ENCODE peak calls at places on chromosomes 12 and 14, in four cellular contexts. A is sciatic nerve, P is posterior cingulate gyrus, Z is BE2C. C is an unnamed sample.

GRCh38 chr14:81233615-81234014 is 12.9 kb upstream of the GTF2A1 start:
- DNase-seq in P (no peak), A (no peak), Z (no peak), C (no peak)

GRCh38 chr12:6536894-6537579 is 2.7 kb downstream of the GAPDH start:
- DNase-seq in A (no peak), P (no peak), Z (peak; percentile 32), C (no peak)

GRCh38 chr14:66974397-66975025 is 214.7 kb upstream of the GARIN2 start:
- DNase-seq in A (no peak), Z (no peak), P (no peak), C (no peak)

GRCh38 chr14:104821229-104821945 is 20.5 kb downstream of the ZBTB42 start:
- DNase-seq in Z (no peak), P (no peak), A (peak; percentile 48), C (no peak)

GRCh38 chr12:1993871-1994371 is 10.3 kb downstream of the DCP1B start:
- DNase-seq in P (no peak), Z (no peak), A (no peak), C (no peak)

GRCh38 chr12:16008442-16008841 is 97.3 kb downstream of the DERA start:
- DNase-seq in Z (no peak), P (no peak), A (no peak), C (no peak)

GRCh38 chr14:56807586-56808168 is 2.6 kb downstream of the OTX2 start:
- DNase-seq in Z (no peak), A (no peak), P (no peak), C (no peak)

GRCh38 chr12:39378346-39378745 is 64.6 kb downstream of the KIF21A start:
- DNase-seq in A (no peak), P (no peak), Z (no peak), C (no peak)

GRCh38 chr12:92730758-92731157 is 28.0 kb downstream of the PLEKHG7 start:
- DNase-seq in P (no peak), A (no peak), Z (no peak), C (no peak)

GRCh38 chr14:28820677-28821076 is 54.1 kb downstream of the FOXG1 start:
- DNase-seq in Z (no peak), P (no peak), A (no peak), C (no peak)

GRCh38 chr14:37598085-37598972 is 2.9 kb downstream of the TTC6 start:
- DNase-seq in A (no peak), P (no peak), Z (no peak), C (no peak)

GRCh38 chr12:53974084-53975018 is at the start of gene HOTAIR:
- DNase-seq in P (no peak), A (no peak), Z (peak; percentile 58), C (no peak)

GRCh38 chr14:85129907-85130306 is 400.0 kb upstream of the FLRT2 start:
- DNase-seq in Z (no peak), P (no peak), A (no peak), C (no peak)

GRCh38 chr12:56261503-56262230 is 3.5 kb upstream of the ANKRD52 start:
- DNase-seq in A (no peak), Z (no peak), P (no peak), C (no peak)

GRCh38 chr14:94340533-94340932 is 17.4 kb upstream of the SERPINA6 start:
- DNase-seq in P (no peak), A (no peak), Z (no peak), C (no peak)

GRCh38 chr12:60014441-60014840 is 418.6 kb downstream of the SLC16A7 start:
- DNase-seq in P (no peak), A (no peak), Z (no peak), C (no peak)

GRCh38 chr12:124053855-124054254 is 80.8 kb downstream of the ZNF664 start:
- DNase-seq in Z (peak; percentile 67), P (peak; percentile 57), A (peak; percentile 79), C (peak; percentile 19)

GRCh38 chr14:92982941-92983340 is 60.0 kb downstream of the CHGA start:
- DNase-seq in A (no peak), P (no peak), Z (no peak), C (no peak)

GRCh38 chr14:20662968-20663731 is 21.2 kb upstream of the RNASE4 start:
- DNase-seq in Z (peak; percentile 69), A (peak; percentile 76), P (peak; percentile 73), C (no peak)

GRCh38 chr12:27209257-27209910 is 34.7 kb upstream of the STK38L start:
- DNase-seq in P (no peak), Z (no peak), A (no peak), C (no peak)

GRCh38 chr14:96148631-96149030 is 56.0 kb upstream of the BDKRB2 start:
- DNase-seq in Z (no peak), P (no peak), A (peak; percentile 47), C (no peak)

GRCh38 chr12:123151679-123152454 is 977 bp upstream of the PITPNM2 start:
- DNase-seq in P (no peak), A (no peak), Z (no peak), C (no peak)

GRCh38 chr12:20646239-20646827 is 48.8 kb upstream of the SLCO1C1 start:
- DNase-seq in P (no peak), Z (no peak), A (no peak), C (no peak)

GRCh38 chr14:28771168-28771567 is 4.6 kb downstream of the FOXG1 start:
- DNase-seq in A (no peak), Z (no peak), P (no peak), C (no peak)

GRCh38 chr12:60196366-60196765 is 600.5 kb downstream of the SLC16A7 start:
- DNase-seq in P (no peak), A (no peak), Z (no peak), C (no peak)

GRCh38 chr12:111992464-111992863 is 20.5 kb downstream of the TMEM116 start:
- DNase-seq in Z (no peak), P (no peak), A (no peak), C (no peak)

GRCh38 chr14:39491134-39491541 is 58.9 kb upstream of the FBXO33 start:
- DNase-seq in Z (no peak), P (no peak), A (no peak), C (peak; percentile 45)

GRCh38 chr12:19064713-19065112 is 64.8 kb upstream of the PLEKHA5 start:
- DNase-seq in P (no peak), Z (no peak), A (no peak), C (no peak)

GRCh38 chr12:72313757-72314270 is 41.6 kb downstream of the TRHDE start:
- DNase-seq in A (no peak), P (no peak), Z (no peak), C (no peak)

GRCh38 chr12:26130728-26131127 is 5.9 kb upstream of the BHLHE41 start:
- DNase-seq in Z (no peak), P (no peak), A (no peak), C (peak; percentile 22)

GRCh38 chr14:92659765-92660561 is 88.5 kb downstream of the LGMN start:
- DNase-seq in P (no peak), Z (no peak), A (no peak), C (no peak)

GRCh38 chr12:92977326-92977725 is 48.2 kb upstream of the EEA1 start:
- DNase-seq in Z (no peak), P (no peak), A (no peak), C (no peak)

GRCh38 chr12:107200394-107200793 is 107.0 kb upstream of the CRY1 start:
- DNase-seq in A (no peak), P (no peak), Z (no peak), C (no peak)

GRCh38 chr12:47361389-47362031 is 281.8 kb upstream of the AMIGO2 start:
- DNase-seq in A (no peak), P (no peak), Z (no peak), C (no peak)

GRCh38 chr12:24378548-24379011 is 429.1 kb upstream of the SOX5 start:
- DNase-seq in A (no peak), P (no peak), Z (no peak), C (no peak)

C was measured in hippocampal formation.